ENCODE peak calls at places on chromosomes 3 and 15, in eight cellular contexts. E is activated naive CD4-positive, alpha-beta T cell treated with Interleukin-2 at 50 U/mL for 16 hours; B is T-helper 9 cell; Z is right lobe of liver; J is anterior cingulate cortex; U is left colon; M is left lung; Q is activated naive CD8-positive, alpha-beta T cell treated with anti-CD3 and anti-CD28 coated beads, Interleukin-2, amount 50 U/mL, for 24 hours. O is an unnamed sample.
A peak's percentile ranks its signal among the peaks of the same experiment; 100 is the strongest.

GRCh38 chr15:38562278-38562677 is 2.3 kb downstream of the RASGRP1 start:
- DNase-seq in Q (no peak), J (no peak), U (no peak), Z (no peak), B (no peak), E (no peak), M (no peak), O (no peak)

GRCh38 chr15:20340331-20340811 is 201.2 kb downstream of the GOLGA6L6 start:
- DNase-seq in M (peak; percentile 98), B (no peak), Q (peak; percentile 33), U (peak; percentile 50), J (no peak), Z (peak; percentile 63), E (peak; percentile 39), O (no peak)

GRCh38 chr3:114697441-114697840 is 403.6 kb downstream of the TIGIT start:
- DNase-seq in U (no peak), E (no peak), Q (no peak), M (no peak), B (no peak), Z (no peak), J (no peak), O (no peak)

GRCh38 chr15:25733856-25734679 is 129.1 kb downstream of the ATP10A start:
- DNase-seq in U (no peak), M (no peak), B (no peak), Z (no peak), E (no peak), Q (no peak), J (no peak), O (no peak)

GRCh38 chr15:31360843-31361763 is 34.5 kb downstream of the KLF13 start:
- DNase-seq in Z (no peak), M (peak; percentile 87), E (peak; percentile 57), B (peak; percentile 74), Q (peak; percentile 65), J (no peak), U (peak; percentile 79), O (peak; percentile 77)

GRCh38 chr15:74950078-74951000 is 6.2 kb downstream of the RPP25 start:
- DNase-seq in Q (peak; percentile 80), M (no peak), B (peak; percentile 72), U (peak; percentile 79), Z (peak; percentile 37), J (peak; percentile 60), E (peak; percentile 80), O (peak; percentile 71)

GRCh38 chr15:92907229-92907628 is 7.1 kb downstream of the CHD2 start:
- DNase-seq in B (no peak), M (no peak), Z (no peak), J (no peak), E (no peak), Q (no peak), U (no peak), O (no peak)

GRCh38 chr3:169256791-169257522 is 406.6 kb downstream of the MECOM start:
- DNase-seq in Q (no peak), M (no peak), B (no peak), E (no peak), Z (no peak), J (no peak), U (no peak), O (no peak)

GRCh38 chr3:142087676-142088075 is 61.7 kb downstream of the TFDP2 start:
- DNase-seq in B (no peak), Z (no peak), M (no peak), J (no peak), U (no peak), E (no peak), Q (no peak), O (no peak)

GRCh38 chr3:81789686-81790085 is 28.2 kb upstream of the GBE1 start:
- DNase-seq in M (no peak), B (no peak), E (no peak), U (no peak), Q (no peak), Z (no peak), J (no peak), O (no peak)

GRCh38 chr3:44179251-44179650 is 62.4 kb upstream of the TOPAZ1 start:
- DNase-seq in U (no peak), Q (no peak), B (no peak), E (no peak), Z (no peak), M (no peak), J (no peak), O (no peak)

GRCh38 chr3:42228796-42229195 is 37.2 kb downstream of the CCK start:
- DNase-seq in Q (no peak), M (no peak), Z (no peak), E (no peak), B (no peak), U (no peak), J (no peak), O (no peak)

GRCh38 chr3:153355559-153355958 is 193.5 kb downstream of the RAP2B start:
- DNase-seq in B (no peak), E (no peak), Q (no peak), U (no peak), Z (no peak), M (no peak), J (no peak), O (no peak)

GRCh38 chr15:54792526-54792925 is 404.2 kb downstream of the RSL24D1 start:
- DNase-seq in J (no peak), U (no peak), B (no peak), M (no peak), Q (no peak), Z (no peak), E (no peak), O (no peak)